ENCODE peak calls at places on chromosomes 6 and 20, in ten cellular contexts. E, P, M, N, X, A, D, T, O and W are unnamed samples.

GRCh38 chr6:20811112-20811746 is 277.0 kb downstream of the CDKAL1 start:
- DNase-seq in O (peak; percentile 30), M (no peak), A (peak; percentile 59), N (peak; percentile 95), P (no peak), X (no peak), T (no peak), D (peak; percentile 12), E (no peak), W (no peak)

GRCh38 chr6:22886881-22887581 is 317.7 kb downstream of the HDGFL1 start:
- DNase-seq in T (no peak), X (peak; percentile 60), N (peak; percentile 87), D (no peak), E (no peak), A (no peak), P (no peak), O (no peak), M (no peak), W (no peak)

GRCh38 chr20:35257175-35257909 is 20.6 kb downstream of the MMP24OS start:
- DNase-seq in E (no peak), O (no peak), M (no peak), X (no peak), N (no peak), T (no peak), D (no peak), P (no peak), A (no peak), W (no peak)

GRCh38 chr20:41173791-41174341 is 36.5 kb downstream of the PLCG1 start:
- DNase-seq in D (peak; percentile 3), X (no peak), M (no peak), N (no peak), A (no peak), O (no peak), E (no peak), P (peak; percentile 64), T (peak; percentile 67), W (peak; percentile 73)

GRCh38 chr6:32968770-32969684 is 633 bp downstream of the BRD2 start:
- DNase-seq in N (peak; percentile 80), A (peak; percentile 93), P (peak; percentile 83), M (peak; percentile 46), D (peak; percentile 75), O (peak; percentile 94), X (peak; percentile 92), E (peak; percentile 34), T (no peak), W (peak; percentile 94)

GRCh38 chr20:47150403-47151152 is 205.9 kb downstream of the ZMYND8 start:
- DNase-seq in N (peak; percentile 80), T (no peak), P (peak; percentile 81), D (peak; percentile 50), M (peak; percentile 33), O (peak; percentile 84), A (peak; percentile 91), E (no peak), X (peak; percentile 37), W (no peak)

GRCh38 chr6:134503542-134504281 is 185.8 kb upstream of the SGK1 start:
- DNase-seq in P (no peak), M (no peak), A (no peak), E (no peak), N (peak; percentile 75), X (no peak), D (no peak), T (no peak), O (no peak), W (no peak)

GRCh38 chr6:142714956-142715355 is 230.0 kb downstream of the HIVEP2 start:
- DNase-seq in E (no peak), D (no peak), M (no peak), X (no peak), T (no peak), A (no peak), N (no peak), P (no peak), O (no peak), W (no peak)

GRCh38 chr6:110720066-110720465 is 95.2 kb downstream of the CDK19 start:
- DNase-seq in D (no peak), N (peak; percentile 74), P (no peak), T (no peak), E (no peak), X (no peak), O (no peak), M (no peak), A (no peak), W (no peak)

GRCh38 chr20:41507851-41508250 is 110.3 kb downstream of the CHD6 start:
- DNase-seq in P (no peak), X (no peak), D (no peak), N (no peak), T (no peak), O (no peak), A (no peak), E (no peak), M (no peak), W (no peak)

GRCh38 chr20:61556116-61556515 is 304.1 kb downstream of the CDH4 start:
- DNase-seq in M (no peak), O (no peak), N (peak; percentile 65), D (no peak), P (no peak), X (no peak), T (no peak), E (no peak), A (no peak), W (no peak)

GRCh38 chr6:90080876-90081464 is 186.7 kb downstream of the GJA10 start:
- DNase-seq in M (no peak), E (peak; percentile 46), O (no peak), T (no peak), A (no peak), N (no peak), D (no peak), X (peak; percentile 64), P (no peak), W (no peak)

GRCh38 chr20:63089051-63089907 is 82.5 kb upstream of the BHLHE23 start:
- DNase-seq in O (peak; percentile 64), M (no peak), E (no peak), T (peak; percentile 80), N (peak; percentile 4), D (no peak), P (peak; percentile 50), A (no peak), X (no peak), W (peak; percentile 67)

GRCh38 chr6:3627501-3627900 is 124.0 kb downstream of the PXDC1 start:
- DNase-seq in O (no peak), T (no peak), A (no peak), N (no peak), P (no peak), D (no peak), X (no peak), M (no peak), E (no peak), W (peak; percentile 45)

GRCh38 chr6:132812756-132813172 is 1.6 kb upstream of the RPS12 start:
- DNase-seq in X (no peak), D (no peak), M (no peak), E (no peak), O (no peak), P (no peak), N (peak; percentile 13), T (no peak), A (peak; percentile 19), W (no peak)

GRCh38 chr6:1527098-1527497 is 82.6 kb upstream of the FOXC1 start:
- DNase-seq in X (peak; percentile 33), N (peak; percentile 34), P (peak; percentile 78), T (no peak), D (peak; percentile 61), O (peak; percentile 73), A (peak; percentile 61), M (peak; percentile 15), E (peak; percentile 24), W (no peak)

GRCh38 chr20:45969712-45970634 is 2.0 kb downstream of the ZNF335 start:
- DNase-seq in D (no peak), M (no peak), P (peak; percentile 59), O (peak; percentile 87), X (no peak), E (no peak), N (peak; percentile 77), T (peak; percentile 60), A (peak; percentile 80), W (no peak)
- H3K4me3 ChIP-seq in D (no peak overlapping the region), M (peak overlapping the region; percentile 73), P (peak overlapping the region; percentile 69), O (no peak overlapping the region), X (peak overlapping the region; percentile 88), E (peak overlapping the region; percentile 100), N (peak overlapping the region; percentile 98), T (peak overlapping the region; percentile 72), A (no peak overlapping the region), W (peak overlapping the region; percentile 92)

DNA sequence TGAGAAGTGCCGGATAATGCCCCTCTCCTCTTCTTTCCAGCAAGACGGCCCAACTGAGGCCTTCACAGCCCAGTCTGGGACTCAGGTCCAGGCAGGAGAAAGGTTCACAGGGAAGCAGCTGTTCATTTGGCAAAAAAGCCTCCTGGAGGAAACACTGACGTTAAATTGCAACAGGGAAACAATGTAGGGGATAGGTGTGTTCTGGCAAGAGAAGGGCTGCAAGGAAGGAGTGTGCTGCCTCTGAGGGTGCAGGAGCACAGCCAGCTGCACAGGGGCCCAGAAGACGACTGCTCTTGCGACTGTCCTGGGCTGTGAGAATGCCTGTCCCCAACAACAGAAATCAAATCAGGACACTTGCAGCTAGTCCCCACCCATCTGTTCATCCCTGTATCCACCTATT is 70.6 kb upstream of the PMEPA1 start:
- DNase-seq in E (no peak), D (no peak), N (no peak), X (no peak), P (no peak), O (no peak), T (peak; percentile 21), M (no peak), A (no peak), W (no peak)
- H3K4me3 ChIP-seq in E (no peak overlapping the region), D (no peak overlapping the region), N (no peak overlapping the region), X (no peak overlapping the region), P (no peak overlapping the region), O (no peak overlapping the region), T (no peak overlapping the region), M (no peak overlapping the region), A (no peak overlapping the region), W (no peak overlapping the region)

GRCh38 chr6:31831350-31832215 is 4.0 kb downstream of the HSPA1B start:
- DNase-seq in T (no peak), D (no peak), A (no peak), P (no peak), M (no peak), X (no peak), O (no peak), E (no peak), N (peak; percentile 46), W (no peak)
- H3K4me3 ChIP-seq in T (peak overlapping the region; percentile 57), D (peak overlapping the region; percentile 68), A (no peak overlapping the region), P (no peak overlapping the region), M (peak overlapping the region; percentile 82), X (peak overlapping the region; percentile 83), O (no peak overlapping the region), E (no peak overlapping the region), N (peak overlapping the region; percentile 67), W (peak overlapping the region; percentile 86)

DNA sequence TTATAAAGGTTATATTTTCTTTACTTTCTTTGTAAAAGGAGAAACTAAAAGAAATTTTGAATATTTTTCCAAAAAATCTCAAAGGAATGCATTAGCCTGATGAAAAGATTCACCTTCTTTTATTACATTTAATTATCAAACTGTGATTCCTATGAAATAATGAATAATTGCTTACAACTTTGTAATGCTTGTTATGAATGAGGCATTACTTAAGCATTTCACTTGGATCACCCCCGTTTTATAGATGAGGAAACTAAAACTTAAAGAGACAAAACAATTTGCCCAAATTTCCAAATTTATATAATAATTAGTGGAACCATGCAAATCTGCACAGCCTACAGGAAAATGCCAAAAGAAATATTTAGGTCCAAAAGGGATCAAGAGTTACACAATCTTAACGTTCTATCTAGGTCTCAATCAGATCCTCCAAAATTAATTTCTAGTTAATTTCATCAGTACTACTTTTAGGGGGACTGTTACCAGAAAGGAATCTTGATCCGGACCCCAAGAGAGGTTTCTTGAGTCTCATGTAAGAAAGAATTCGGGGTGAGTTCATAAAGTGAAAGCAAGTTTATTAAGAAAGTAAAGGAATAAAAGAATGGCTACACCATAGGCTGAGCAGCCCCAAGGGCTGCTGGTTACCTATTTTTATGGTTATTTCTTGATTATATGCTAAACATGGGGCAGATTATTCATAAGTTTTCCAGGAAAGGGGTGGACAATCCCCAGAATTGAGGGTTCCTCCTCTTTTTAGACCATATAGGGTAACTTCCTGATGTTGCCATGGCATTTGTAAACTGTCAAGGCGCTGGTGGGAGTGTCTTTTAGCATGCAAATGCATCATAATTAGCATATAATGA is 288.0 kb downstream of the ADGB start:
- DNase-seq in M (no peak), T (no peak), E (no peak), N (no peak), P (no peak), O (no peak), X (no peak), A (no peak), D (no peak), W (no peak)
- H3K4me3 ChIP-seq in M (no peak overlapping the region), T (no peak overlapping the region), E (no peak overlapping the region), N (no peak overlapping the region), P (no peak overlapping the region), O (no peak overlapping the region), X (no peak overlapping the region), A (no peak overlapping the region), D (no peak overlapping the region), W (no peak overlapping the region)